ENCODE peak calls at places on chromosomes 7 and 10, in nine cellular contexts. U is H54; S is nephron progenitor cell; L is lower leg skin; Y is iris pigment epithelial cell; B is NCI-H1694 treated with DMSO at 0.1 percent for 48 hours; P is T-helper 9 cell; K is activated naive CD4-positive, alpha-beta T cell treated with anti-CD3 and anti-CD28 coated beads for 36 hours; V is HuH-7. N is an unnamed sample.

GRCh38 chr10:77746313-77746712 is 108.7 kb upstream of the KCNMA1 start:
- DNase-seq in L (no peak), P (no peak), V (no peak), U (peak), K (no peak), Y (peak), B (no peak), S (no peak), N (no peak)

GRCh38 chr10:132399117-132400035 is 2.4 kb downstream of the PWWP2B start:
- DNase-seq in P (no peak), L (no peak), Y (no peak), S (no peak), V (no peak), K (no peak), U (no peak), B (no peak), N (no peak)

GRCh38 chr7:40733578-40733977 is 598.8 kb downstream of the SUGCT start:
- DNase-seq in K (no peak), B (no peak), U (no peak), P (no peak), V (peak), L (no peak), S (no peak), Y (no peak), N (peak)

GRCh38 chr7:3942778-3943177 is 641.7 kb downstream of the SDK1 start:
- DNase-seq in Y (peak), U (no peak), K (no peak), B (no peak), P (no peak), L (no peak), V (no peak), S (no peak), N (no peak)

GRCh38 chr7:100829150-100829716 is 1.9 kb upstream of the EPHB4 start:
- DNase-seq in U (no peak), V (no peak), L (no peak), K (no peak), B (no peak), P (no peak), Y (no peak), S (no peak), N (no peak)

GRCh38 chr7:3042861-3043489 is 692 bp downstream of the CARD11 start:
- DNase-seq in B (no peak), V (no peak), P (peak), Y (no peak), S (no peak), L (peak), K (peak), U (peak), N (no peak)

GRCh38 chr10:86545097-86545496 is 23.5 kb upstream of the WAPL start:
- DNase-seq in L (no peak), Y (no peak), P (no peak), S (no peak), B (peak), U (no peak), V (no peak), K (no peak), N (no peak)

GRCh38 chr7:105289704-105290103 is 99.0 kb downstream of the SRPK2 start:
- DNase-seq in P (no peak), B (no peak), V (no peak), S (no peak), U (no peak), Y (no peak), L (no peak), K (peak), N (no peak)

GRCh38 chr10:102401322-102401614 is 5.8 kb downstream of the NFKB2 start:
- DNase-seq in L (no peak), P (no peak), S (no peak), U (no peak), K (no peak), Y (no peak), V (no peak), B (no peak), N (no peak)

GRCh38 chr7:44288811-44289340 is 36.5 kb downstream of the CAMK2B start:
- DNase-seq in S (peak), P (no peak), U (no peak), K (peak), V (no peak), L (peak), B (no peak), Y (no peak), N (no peak)

GRCh38 chr7:16721541-16721940 is 32.0 kb upstream of the TSPAN13 start:
- DNase-seq in V (no peak), S (no peak), B (no peak), L (no peak), P (no peak), U (no peak), Y (no peak), K (peak), N (no peak)

GRCh38 chr10:112374724-112375541 is 1.0 kb downstream of the ACSL5 start:
- DNase-seq in U (no peak), Y (peak), B (no peak), L (no peak), S (peak), V (no peak), K (peak), P (no peak), N (peak)

GRCh38 chr10:127921751-127922140 is 14.8 kb downstream of the PTPRE start:
- DNase-seq in K (no peak), S (no peak), V (no peak), U (no peak), L (peak), P (no peak), Y (no peak), B (no peak), N (no peak)

GRCh38 chr7:51351661-51352060 is 35.1 kb upstream of the COBL start:
- DNase-seq in V (no peak), Y (no peak), B (no peak), L (peak), S (no peak), K (no peak), U (no peak), P (no peak), N (no peak)

GRCh38 chr7:16543456-16543855 is 16.8 kb downstream of the LRRC72 start:
- DNase-seq in B (no peak), K (no peak), L (no peak), V (no peak), P (no peak), U (no peak), S (no peak), Y (no peak), N (no peak)

GRCh38 chr7:28155019-28155660 is 25.5 kb downstream of the JAZF1 start:
- DNase-seq in B (no peak), S (no peak), K (no peak), U (no peak), V (no peak), Y (no peak), L (no peak), P (no peak), N (no peak)

GRCh38 chr10:30199376-30200018 is 140.1 kb upstream of the JCAD start:
- DNase-seq in S (no peak), P (no peak), B (no peak), K (no peak), L (peak), V (no peak), Y (no peak), U (no peak), N (peak)

GRCh38 chr10:46216836-46217748 is 69.7 kb upstream of the ANTXRL start:
- DNase-seq in L (peak), K (no peak), S (no peak), Y (peak), V (no peak), P (no peak), U (no peak), B (no peak), N (no peak)

GRCh38 chr10:42990016-42990720 is 86.7 kb upstream of the RET start:
- DNase-seq in P (no peak), U (no peak), S (peak), V (no peak), K (no peak), Y (no peak), L (peak), B (no peak), N (no peak)

GRCh38 chr7:75948179-75948578 is 33.2 kb downstream of the POR start:
- DNase-seq in P (no peak), S (no peak), V (no peak), L (no peak), B (no peak), Y (no peak), K (no peak), U (no peak), N (no peak)

GRCh38 chr7:27774717-27775328 is 34.9 kb downstream of the TAX1BP1 start:
- DNase-seq in L (no peak), P (no peak), K (no peak), S (no peak), Y (peak), U (no peak), B (peak), V (peak), N (peak)

GRCh38 chr7:8436965-8437364 is 3.6 kb downstream of the NXPH1 start:
- DNase-seq in U (peak), Y (peak), P (peak), S (peak), B (no peak), V (peak), L (no peak), K (peak), N (peak)

GRCh38 chr10:132407243-132407746 is 10.3 kb downstream of the PWWP2B start:
- DNase-seq in U (no peak), B (no peak), P (no peak), L (no peak), Y (no peak), V (no peak), K (no peak), S (no peak), N (peak)

GRCh38 chr7:27169658-27170493 is 4.2 kb downstream of the HOXA10 start:
- DNase-seq in P (no peak), B (peak), Y (no peak), K (no peak), L (peak), V (no peak), U (no peak), S (peak), N (no peak)

GRCh38 chr7:51017576-51018535 is 235.2 kb upstream of the GRB10 start:
- DNase-seq in Y (no peak), B (no peak), V (no peak), U (no peak), K (no peak), L (peak), P (no peak), S (no peak), N (no peak)

GRCh38 chr7:154869436-154869835 is 133.5 kb downstream of the PAXIP1 start:
- DNase-seq in B (no peak), V (no peak), P (no peak), K (no peak), U (no peak), L (no peak), S (no peak), Y (no peak), N (no peak)

GRCh38 chr10:122029503-122030199 is 40.7 kb downstream of the TACC2 start:
- DNase-seq in V (no peak), P (no peak), Y (no peak), L (no peak), K (no peak), S (no peak), U (no peak), B (no peak), N (no peak)

GRCh38 chr10:86403183-86403797 is 36.7 kb upstream of the GRID1 start:
- DNase-seq in U (no peak), K (no peak), S (no peak), Y (no peak), V (no peak), L (peak), P (no peak), B (no peak), N (peak)

GRCh38 chr10:104334561-104334960 is 3.7 kb downstream of the ITPRIP start:
- DNase-seq in Y (no peak), L (peak), V (no peak), U (no peak), P (no peak), S (no peak), B (no peak), K (no peak), N (no peak)